ENCODE peak calls at places on chromosomes 4 and X, in nine cellular contexts. P, Z, E, F, N, H, O, W and V are unnamed samples.

GRCh38 chr4:154416183-154416543 is 75.4 kb downstream of the DCHS2 start:
- DNase-seq in P (no peak), Z (peak; percentile 30), E (no peak), F (no peak), N (no peak), H (peak; percentile 21), O (no peak), W (peak; percentile 4), V (no peak)

GRCh38 chr4:32203340-32203739 is 1483.2 kb downstream of the PCDH7 start:
- DNase-seq in P (no peak), Z (no peak), E (no peak), F (no peak), N (no peak), H (no peak), O (no peak), W (no peak), V (no peak)

GRCh38 chr4:29459926-29460325 is 1260.2 kb upstream of the PCDH7 start:
- DNase-seq in P (no peak), Z (no peak), E (no peak), F (no peak), N (no peak), H (no peak), O (no peak), W (no peak), V (no peak)

GRCh38 chr4:40662962-40663604 is 33.4 kb upstream of the RBM47 start:
- DNase-seq in P (peak; percentile 71), Z (peak; percentile 17), E (no peak), F (no peak), N (no peak), H (peak; percentile 94), O (no peak), W (peak; percentile 91), V (peak; percentile 81)

GRCh38 chr4:115323106-115323684 is 209.8 kb upstream of the NDST4 start:
- DNase-seq in P (peak; percentile 87), Z (peak; percentile 85), E (no peak), F (no peak), N (no peak), H (peak; percentile 93), O (no peak), W (peak; percentile 30), V (no peak)

GRCh38 chr4:70802923-70803605 is 36.6 kb downstream of the GRSF1 start:
- DNase-seq in P (peak; percentile 1), Z (no peak), E (no peak), F (no peak), N (no peak), H (peak; percentile 35), O (no peak), W (no peak), V (no peak)

GRCh38 chr4:150070464-150071170 is 7.6 kb upstream of the DCLK2 start:
- DNase-seq in P (no peak), Z (no peak), E (no peak), F (no peak), N (no peak), H (no peak), O (no peak), W (peak; percentile 74), V (no peak)

GRCh38 chr4:41262198-41262597 is 5.5 kb downstream of the UCHL1 start:
- DNase-seq in P (no peak), Z (no peak), E (no peak), F (no peak), N (no peak), H (no peak), O (no peak), W (no peak), V (no peak)

GRCh38 chr4:74659576-74660411 is 134.5 kb downstream of the BTC start:
- DNase-seq in P (no peak), Z (peak; percentile 94), E (no peak), F (no peak), N (no peak), H (no peak), O (no peak), W (peak; percentile 96), V (no peak)

GRCh38 chr4:48047421-48047844 is 30.9 kb downstream of the NIPAL1 start:
- DNase-seq in P (no peak), Z (no peak), E (no peak), F (no peak), N (peak; percentile 49), H (no peak), O (no peak), W (no peak), V (no peak)

GRCh38 chrX:22060451-22060940 is 28.4 kb downstream of the PHEX start:
- DNase-seq in P (no peak), Z (no peak), E (no peak), F (no peak), N (no peak), H (no peak), O (no peak), W (peak; percentile 54), V (no peak)